ENCODE peak calls at places on chromosomes 16 and 17, in six cellular contexts. J is uterus, X is endodermal cell, E is psoas muscle, T is transverse colon, P is keratinocyte. Y is an unnamed sample.

GRCh38 chr17:39092672-39093250 is 58.7 kb downstream of the PLXDC1 start:
- DNase-seq in J (no peak), X (no peak), E (no peak), T (no peak), P (no peak), Y (no peak)

GRCh38 chr16:74574146-74574545 is 32.8 kb downstream of the GLG1 start:
- DNase-seq in J (no peak), X (no peak), E (no peak), T (no peak), P (no peak), Y (no peak)

GRCh38 chr16:80940069-80940856 is 66.4 kb downstream of the CMC2 start:
- DNase-seq in J (no peak), X (no peak), E (no peak), T (no peak), P (no peak), Y (no peak)

GRCh38 chr17:60087882-60088669 is 9.4 kb upstream of the HEATR6 start:
- DNase-seq in J (no peak), X (peak; percentile 75), E (no peak), T (peak; percentile 49), P (no peak), Y (no peak)

GRCh38 chr17:30379303-30380105 is 777 bp downstream of the CPD start:
- DNase-seq in J (no peak), X (peak; percentile 77), E (peak; percentile 57), T (peak; percentile 33), P (no peak), Y (no peak)

GRCh38 chr16:13866073-13866472 is 53.9 kb upstream of the ERCC4 start:
- DNase-seq in J (peak; percentile 47), X (peak; percentile 92), E (peak; percentile 79), T (peak; percentile 61), P (no peak), Y (no peak)

GRCh38 chr17:51298508-51299371 is 38.4 kb downstream of the UTP18 start:
- DNase-seq in J (no peak), X (peak; percentile 66), E (no peak), T (no peak), P (no peak), Y (no peak)

GRCh38 chr16:83458612-83459011 is 349.2 kb upstream of the HSBP1 start:
- DNase-seq in J (no peak), X (no peak), E (no peak), T (no peak), P (no peak), Y (no peak)

GRCh38 chr17:35808240-35808961 is 883 bp upstream of the TAF15 start:
- DNase-seq in J (no peak), X (peak; percentile 56), E (no peak), T (no peak), P (no peak), Y (no peak)

GRCh38 chr16:65249768-65250167 is 127.9 kb upstream of the CDH11 start:
- DNase-seq in J (peak; percentile 52), X (peak; percentile 77), E (peak; percentile 46), T (no peak), P (no peak), Y (no peak)

GRCh38 chr16:72468582-72468981 is 296.6 kb upstream of the PMFBP1 start:
- DNase-seq in J (no peak), X (no peak), E (no peak), T (no peak), P (no peak), Y (no peak)

GRCh38 chr16:20911361-20911760 is 10.8 kb downstream of the LYRM1 start:
- DNase-seq in J (no peak), X (no peak), E (no peak), T (no peak), P (no peak), Y (no peak)

GRCh38 chr17:80861892-80862291 is 129.7 kb upstream of the CHMP6 start:
- DNase-seq in J (no peak), X (peak; percentile 83), E (peak; percentile 56), T (peak; percentile 12), P (peak; percentile 96), Y (no peak)

GRCh38 chr16:19127205-19127604 is 13.4 kb downstream of the ITPRIPL2 start:
- DNase-seq in J (no peak), X (no peak), E (no peak), T (no peak), P (no peak), Y (no peak)

GRCh38 chr16:22008215-22009142 is 568 bp downstream of the MOSMO start:
- DNase-seq in J (peak; percentile 28), X (peak; percentile 80), E (peak; percentile 66), T (peak; percentile 24), P (no peak), Y (no peak)

GRCh38 chr16:74625500-74626350 is 18.8 kb upstream of the GLG1 start:
- DNase-seq in J (no peak), X (no peak), E (no peak), T (no peak), P (no peak), Y (no peak)

GRCh38 chr17:36625188-36625587 is 23.8 kb downstream of the MRM1 start:
- DNase-seq in J (no peak), X (no peak), E (no peak), T (no peak), P (no peak), Y (no peak)

GRCh38 chr16:81804134-81804610 is 25.1 kb downstream of the PLCG2 start:
- DNase-seq in J (no peak), X (no peak), E (no peak), T (no peak), P (no peak), Y (no peak)

GRCh38 chr16:4329354-4329775 is 13.5 kb downstream of the GLIS2 start:
- DNase-seq in J (no peak), X (no peak), E (no peak), T (no peak), P (no peak), Y (no peak)

GRCh38 chr16:4327386-4327781 is 11.5 kb downstream of the GLIS2 start:
- DNase-seq in J (no peak), X (peak; percentile 68), E (no peak), T (no peak), P (no peak), Y (no peak)

GRCh38 chr16:4328580-4329353 is 12.9 kb downstream of the GLIS2 start:
- DNase-seq in J (peak; percentile 54), X (no peak), E (no peak), T (no peak), P (no peak), Y (no peak)

GRCh38 chr16:4330277-4330882 is 14.5 kb downstream of the GLIS2 start:
- DNase-seq in J (peak; percentile 81), X (peak; percentile 93), E (peak; percentile 93), T (peak; percentile 83), P (no peak), Y (no peak)

DNA sequence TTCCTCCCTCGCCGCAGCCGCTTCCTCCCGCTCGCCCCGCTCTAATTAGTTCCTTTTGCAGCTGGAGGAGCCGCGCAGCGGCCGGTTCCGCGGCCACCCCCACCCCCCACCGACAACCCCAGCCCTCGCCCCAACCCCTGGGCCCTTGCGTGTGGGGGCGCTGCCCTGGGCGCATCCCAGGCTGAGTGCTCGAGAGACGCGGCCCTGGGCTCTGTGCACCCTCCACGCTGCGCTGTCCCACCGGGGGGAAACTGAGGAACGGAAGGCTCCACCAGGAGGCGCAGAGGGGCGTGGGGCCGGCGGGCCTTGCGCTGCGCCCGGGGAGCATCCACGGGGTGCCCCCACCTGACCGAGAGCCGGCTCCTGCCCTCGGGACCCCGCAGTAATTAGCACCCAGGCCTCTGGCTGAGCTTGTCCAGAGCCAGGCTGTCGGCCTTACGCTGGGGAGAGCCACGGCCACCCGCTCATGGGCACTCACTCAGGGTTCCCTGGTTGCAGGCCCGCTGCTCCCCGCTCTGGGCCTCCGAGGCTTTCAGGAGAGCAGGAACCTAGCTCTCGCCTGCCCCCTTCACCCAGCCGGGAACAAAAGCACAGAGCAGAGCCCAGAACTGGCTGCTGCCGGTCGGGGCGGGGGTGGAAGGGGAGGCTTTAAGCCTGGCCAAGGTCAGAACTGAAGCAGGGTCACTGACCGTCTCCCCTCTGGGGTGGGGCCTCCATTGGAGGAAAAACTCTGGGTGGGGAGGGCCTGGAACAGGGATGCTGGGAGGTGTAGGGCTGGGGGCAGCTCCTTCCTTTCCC is 12.1 kb downstream of the GLIS2 start:
- DNase-seq in J (peak; percentile 83), X (peak; percentile 95), E (peak; percentile 88), T (peak; percentile 74), P (no peak), Y (no peak)
- TF ChIP-seq CTCF in J (peak; percentile 66), X (peak; percentile 81), E (peak; percentile 44), T (peak; percentile 59), P (peak; percentile 73), Y (peak; percentile 12)

GRCh38 chr16:8674413-8675022 is at the start of gene ABAT:
- DNase-seq in J (peak; percentile 81), X (peak; percentile 95), E (peak; percentile 94), T (peak; percentile 94), P (no peak), Y (no peak)
- H3K27me3 ChIP-seq in J (no peaks in the 10 kb centered on the region), X (peaks cover 28% of the 10 kb centered on the region), E (no peaks in the 10 kb centered on the region), T (no peaks in the 10 kb centered on the region), P (no peaks in the 10 kb centered on the region), Y (no peaks in the 10 kb centered on the region)

GRCh38 chr16:11621539-11621919 is 34.8 kb upstream of the LITAF start:
- DNase-seq in J (no peak), X (no peak), E (no peak), T (no peak), P (no peak), Y (no peak)

GRCh38 chr16:11618107-11618717 is 31.5 kb upstream of the LITAF start:
- DNase-seq in J (no peak), X (no peak), E (no peak), T (no peak), P (no peak), Y (no peak)

GRCh38 chr16:11621920-11622651 is 35.4 kb upstream of the LITAF start:
- DNase-seq in J (no peak), X (no peak), E (peak; percentile 46), T (no peak), P (no peak), Y (no peak)

GRCh38 chr16:11619327-11619851 is 32.7 kb upstream of the LITAF start:
- DNase-seq in J (no peak), X (no peak), E (no peak), T (no peak), P (no peak), Y (no peak)

DNA sequence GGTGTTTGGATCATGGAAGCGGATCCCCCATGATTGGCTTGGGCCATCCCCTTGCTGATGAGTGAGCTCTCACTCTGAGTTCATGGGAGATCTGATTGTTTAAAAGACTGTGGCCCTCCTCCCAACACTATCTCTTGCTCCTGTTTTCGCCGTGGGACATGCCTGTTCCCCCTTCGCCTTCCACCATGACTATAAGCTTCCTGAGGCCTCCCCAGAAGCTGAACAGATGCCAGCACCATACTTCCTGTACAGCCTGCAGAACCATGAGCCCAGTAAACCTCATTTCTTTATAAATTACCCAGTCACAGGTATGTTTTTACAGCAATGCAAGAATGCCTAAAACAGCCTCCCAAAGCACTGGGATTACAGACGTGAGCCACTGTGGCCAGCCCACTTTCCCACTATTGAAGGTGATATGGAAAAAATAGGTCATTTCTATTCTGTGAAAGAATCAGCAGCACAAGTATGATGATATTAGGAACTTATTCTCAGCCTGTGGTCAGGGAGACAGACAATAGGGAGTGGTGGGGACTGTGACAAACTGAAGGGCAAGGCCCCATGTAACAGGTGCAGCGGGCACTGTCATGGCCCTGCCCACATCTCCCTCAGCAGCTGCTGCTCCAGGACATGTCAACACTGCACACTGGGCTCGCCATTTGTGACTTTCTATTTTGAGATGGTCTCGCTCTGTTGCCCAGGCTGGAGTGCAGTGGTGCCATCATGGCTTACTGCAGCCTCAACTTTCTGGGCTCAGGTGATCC is 33.7 kb upstream of the LITAF start:
- DNase-seq in J (no peak), X (no peak), E (no peak), T (no peak), P (no peak), Y (no peak)
- H3K4me3 ChIP-seq in J (no peak overlapping the region), X (no peak overlapping the region), E (no peak overlapping the region), T (no peak overlapping the region), P (no peak overlapping the region), Y (no peak overlapping the region)

GRCh38 chr16:6749714-6750113 is 582.9 kb upstream of the RBFOX1 start:
- DNase-seq in J (no peak), X (no peak), E (no peak), T (no peak), P (no peak), Y (no peak)
- TF ChIP-seq CTCF in J (no peak), X (no peak), E (no peak), T (no peak), P (no peak), Y (no peak)